ENCODE peak calls at places on chromosomes 16 and 17, in four cellular contexts. One of them, this sample, is unnamed. For H3K4me1, the result is how much of the 10 kb centered on the place peaks cover.

GRCh38 chr16:47873434-47873833 is 282.4 kb downstream of the ABCC12 start:
- DNase-seq in psoas muscle: no peak
- DNase-seq in A673: peak
- DNase-seq in left ventricle myocardium inferior: no peak
- DNase-seq in this sample: no peak

GRCh38 chr16:81448154-81449131 is 3.8 kb downstream of the CMIP start:
- DNase-seq in left ventricle myocardium inferior: no peak
- DNase-seq in A673: no peak
- DNase-seq in psoas muscle: no peak
- DNase-seq in this sample: no peak

GRCh38 chr16:52128407-52128806 is 418.5 kb downstream of the TOX3 start:
- DNase-seq in psoas muscle: no peak
- DNase-seq in left ventricle myocardium inferior: no peak
- DNase-seq in A673: no peak
- DNase-seq in this sample: no peak

GRCh38 chr17:38539386-38539785 is 66.4 kb downstream of the SRCIN1 start:
- DNase-seq in psoas muscle: peak
- DNase-seq in left ventricle myocardium inferior: no peak
- DNase-seq in A673: no peak
- DNase-seq in this sample: no peak

GRCh38 chr17:15998031-15998574 is 1.4 kb downstream of the ZSWIM7 start:
- DNase-seq in A673: no peak
- DNase-seq in psoas muscle: no peak
- DNase-seq in left ventricle myocardium inferior: no peak
- DNase-seq in this sample: no peak

GRCh38 chr17:78789149-78789662 is 7.1 kb upstream of the CYTH1 start:
- DNase-seq in left ventricle myocardium inferior: no peak
- DNase-seq in A673: peak
- DNase-seq in psoas muscle: no peak
- DNase-seq in this sample: no peak

GRCh38 chr16:1809281-1809801 is 15.8 kb upstream of the IGFALS start:
- DNase-seq in left ventricle myocardium inferior: no peak
- DNase-seq in A673: no peak
- DNase-seq in psoas muscle: peak
- DNase-seq in this sample: no peak

GRCh38 chr16:23668225-23668624 is 10.5 kb upstream of the PLK1 start:
- DNase-seq in A673: no peak
- DNase-seq in psoas muscle: no peak
- DNase-seq in left ventricle myocardium inferior: no peak
- DNase-seq in this sample: no peak

GRCh38 chr17:30975042-30975820 is 4.4 kb downstream of the RNF135 start:
- DNase-seq in left ventricle myocardium inferior: no peak
- DNase-seq in A673: no peak
- DNase-seq in psoas muscle: peak
- DNase-seq in this sample: no peak

GRCh38 chr16:81551141-81551808 is 106.7 kb downstream of the CMIP start:
- DNase-seq in A673: peak
- DNase-seq in psoas muscle: no peak
- DNase-seq in left ventricle myocardium inferior: no peak
- DNase-seq in this sample: no peak

GRCh38 chr16:1383556-1383955 is 30.9 kb downstream of the UNKL start:
- DNase-seq in psoas muscle: no peak
- DNase-seq in left ventricle myocardium inferior: no peak
- DNase-seq in A673: no peak
- DNase-seq in this sample: no peak

GRCh38 chr17:37848690-37849616 is 75.3 kb upstream of the TBC1D3K start:
- DNase-seq in psoas muscle: no peak
- DNase-seq in left ventricle myocardium inferior: no peak
- DNase-seq in A673: peak
- DNase-seq in this sample: no peak

GRCh38 chr16:10946308-10946707 is 1.9 kb downstream of the CLEC16A start:
- DNase-seq in psoas muscle: no peak
- DNase-seq in A673: no peak
- DNase-seq in left ventricle myocardium inferior: no peak
- DNase-seq in this sample: no peak

GRCh38 chr16:17082126-17082882 is 388.5 kb downstream of the XYLT1 start:
- DNase-seq in psoas muscle: no peak
- DNase-seq in left ventricle myocardium inferior: no peak
- DNase-seq in A673: no peak
- DNase-seq in this sample: no peak

GRCh38 chr17:31144427-31144826 is 49.6 kb downstream of the NF1 start:
- DNase-seq in A673: peak
- DNase-seq in left ventricle myocardium inferior: no peak
- DNase-seq in psoas muscle: no peak
- DNase-seq in this sample: no peak

GRCh38 chr16:991759-992158 is 10.2 kb downstream of the SOX8 start:
- DNase-seq in A673: no peak
- DNase-seq in left ventricle myocardium inferior: no peak
- DNase-seq in psoas muscle: no peak
- DNase-seq in this sample: no peak

GRCh38 chr17:77962349-77962748 is 3.8 kb downstream of the TNRC6C start:
- DNase-seq in psoas muscle: no peak
- DNase-seq in left ventricle myocardium inferior: no peak
- DNase-seq in A673: no peak
- DNase-seq in this sample: no peak

GRCh38 chr16:87064731-87065720 is 252.2 kb downstream of the C16orf95 start:
- DNase-seq in psoas muscle: no peak
- DNase-seq in A673: no peak
- DNase-seq in left ventricle myocardium inferior: no peak
- DNase-seq in this sample: no peak
- H3K27ac ChIP-seq in psoas muscle: no peak
- H3K27ac ChIP-seq in A673: no peak
- H3K27ac ChIP-seq in left ventricle myocardium inferior: no peak
- H3K27ac ChIP-seq in this sample: no peak

GRCh38 chr17:4365628-4366311 is 705 bp downstream of the UBE2G1 start:
- DNase-seq in left ventricle myocardium inferior: peak
- DNase-seq in psoas muscle: peak
- DNase-seq in A673: peak
- DNase-seq in this sample: no peak

GRCh38 chr17:4369557-4370230 is 3.2 kb upstream of the UBE2G1 start:
- DNase-seq in psoas muscle: no peak
- DNase-seq in left ventricle myocardium inferior: no peak
- DNase-seq in A673: no peak
- DNase-seq in this sample: no peak

GRCh38 chr17:4366312-4367063 is at the start of gene UBE2G1:
- DNase-seq in A673: peak
- DNase-seq in psoas muscle: peak
- DNase-seq in left ventricle myocardium inferior: peak
- DNase-seq in this sample: peak

GRCh38 chr17:4365103-4365627 is 1.3 kb downstream of the UBE2G1 start:
- DNase-seq in A673: peak
- DNase-seq in psoas muscle: peak
- DNase-seq in left ventricle myocardium inferior: peak
- DNase-seq in this sample: peak

GRCh38 chr17:4368341-4368740 is 1.9 kb upstream of the UBE2G1 start:
- DNase-seq in left ventricle myocardium inferior: no peak
- DNase-seq in A673: no peak
- DNase-seq in psoas muscle: no peak
- DNase-seq in this sample: no peak
- TF ChIP-seq CTCF in left ventricle myocardium inferior: no peak
- TF ChIP-seq CTCF in A673: no peak
- TF ChIP-seq CTCF in psoas muscle: no peak
- TF ChIP-seq CTCF in this sample: no peak

GRCh38 chr16:14304891-14305459 is 233.9 kb downstream of the MRTFB start:
- DNase-seq in psoas muscle: no peak
- DNase-seq in A673: no peak
- DNase-seq in left ventricle myocardium inferior: no peak
- DNase-seq in this sample: no peak
- H3K4me1 ChIP-seq in psoas muscle: under half
- H3K4me1 ChIP-seq in A673: under half
- H3K4me1 ChIP-seq in left ventricle myocardium inferior: half or more
- H3K4me1 ChIP-seq in this sample: under half

GRCh38 chr16:8863594-8864424 is 5.0 kb downstream of the CARHSP1 start:
- DNase-seq in A673: no peak
- DNase-seq in psoas muscle: peak
- DNase-seq in left ventricle myocardium inferior: peak
- DNase-seq in this sample: no peak

GRCh38 chr16:8858994-8859912 is 9.6 kb downstream of the CARHSP1 start:
- DNase-seq in A673: no peak
- DNase-seq in psoas muscle: peak
- DNase-seq in left ventricle myocardium inferior: no peak
- DNase-seq in this sample: no peak

GRCh38 chr16:8862309-8863130 is 6.3 kb downstream of the CARHSP1 start:
- DNase-seq in left ventricle myocardium inferior: no peak
- DNase-seq in A673: no peak
- DNase-seq in psoas muscle: peak
- DNase-seq in this sample: no peak

GRCh38 chr16:8861563-8862308 is 7.1 kb downstream of the CARHSP1 start:
- DNase-seq in left ventricle myocardium inferior: peak
- DNase-seq in A673: no peak
- DNase-seq in psoas muscle: peak
- DNase-seq in this sample: no peak

DNA sequence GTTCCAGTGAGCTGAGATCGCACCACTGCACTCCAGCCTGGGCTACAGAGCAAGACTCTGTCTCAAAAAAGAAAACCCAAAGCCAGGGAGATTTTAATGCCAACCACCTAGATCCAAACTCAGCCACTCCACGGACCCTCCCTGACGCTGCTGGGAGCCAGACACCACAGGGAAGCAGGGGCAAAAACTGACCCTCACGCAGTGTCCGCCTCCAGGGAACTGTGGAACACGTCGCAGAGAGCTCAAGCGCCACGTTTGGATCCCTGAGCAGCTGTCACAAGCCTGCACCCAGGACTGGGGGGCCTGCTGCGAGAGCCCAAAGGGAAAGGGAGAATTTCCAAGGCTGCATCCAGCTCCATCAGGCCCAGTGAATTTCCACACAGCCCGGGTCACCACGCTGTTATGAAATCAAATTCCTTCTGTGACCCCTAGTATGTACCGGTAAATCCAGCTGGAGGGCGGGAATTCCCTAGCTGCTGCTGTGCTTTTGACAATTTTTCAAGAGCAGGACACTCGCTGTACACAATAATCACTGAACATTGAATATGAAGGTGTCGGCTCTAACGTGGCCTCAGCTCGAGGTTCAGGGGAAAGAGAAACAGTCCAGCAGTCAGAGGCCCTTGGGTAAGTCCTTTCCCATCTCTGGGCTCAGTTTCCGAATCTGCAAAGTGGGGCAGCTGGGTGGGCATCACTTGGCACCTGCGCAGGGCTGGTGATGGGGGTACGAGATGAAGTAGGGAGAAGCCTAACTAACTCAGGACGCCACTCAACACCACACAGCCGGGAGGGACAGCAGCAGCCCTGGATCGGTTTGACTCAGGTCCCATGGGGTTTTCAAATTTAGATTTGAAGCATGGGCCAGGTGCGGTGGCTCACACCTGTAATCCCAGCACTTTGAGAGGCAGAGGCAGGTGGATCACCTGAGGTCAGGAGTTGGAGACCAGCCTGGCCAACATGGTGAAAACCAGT is 8.6 kb downstream of the CARHSP1 start:
- DNase-seq in psoas muscle: peak
- DNase-seq in A673: no peak
- DNase-seq in left ventricle myocardium inferior: peak
- DNase-seq in this sample: peak
- H3K27ac ChIP-seq in psoas muscle: no peak
- H3K27ac ChIP-seq in A673: peak
- H3K27ac ChIP-seq in left ventricle myocardium inferior: peak
- H3K27ac ChIP-seq in this sample: peak

GRCh38 chr17:81858967-81859905 is 1.1 kb downstream of the P4HB start:
- DNase-seq in psoas muscle: no peak
- DNase-seq in left ventricle myocardium inferior: no peak
- DNase-seq in A673: no peak
- DNase-seq in this sample: no peak
- TF ChIP-seq CTCF in psoas muscle: no peak
- TF ChIP-seq CTCF in left ventricle myocardium inferior: no peak
- TF ChIP-seq CTCF in A673: no peak
- TF ChIP-seq CTCF in this sample: no peak

GRCh38 chr16:13262270-13263090 is 361.1 kb downstream of the SHISA9 start:
- DNase-seq in psoas muscle: no peak
- DNase-seq in left ventricle myocardium inferior: no peak
- DNase-seq in A673: no peak
- DNase-seq in this sample: no peak

GRCh38 chr16:13270602-13271001 is 369.2 kb downstream of the SHISA9 start:
- DNase-seq in left ventricle myocardium inferior: no peak
- DNase-seq in psoas muscle: no peak
- DNase-seq in A673: no peak
- DNase-seq in this sample: no peak

GRCh38 chr16:13269905-13270528 is 368.6 kb downstream of the SHISA9 start:
- DNase-seq in left ventricle myocardium inferior: no peak
- DNase-seq in A673: no peak
- DNase-seq in psoas muscle: no peak
- DNase-seq in this sample: no peak

GRCh38 chr16:13269359-13269758 is 368.0 kb downstream of the SHISA9 start:
- DNase-seq in psoas muscle: no peak
- DNase-seq in A673: no peak
- DNase-seq in left ventricle myocardium inferior: no peak
- DNase-seq in this sample: no peak

DNA sequence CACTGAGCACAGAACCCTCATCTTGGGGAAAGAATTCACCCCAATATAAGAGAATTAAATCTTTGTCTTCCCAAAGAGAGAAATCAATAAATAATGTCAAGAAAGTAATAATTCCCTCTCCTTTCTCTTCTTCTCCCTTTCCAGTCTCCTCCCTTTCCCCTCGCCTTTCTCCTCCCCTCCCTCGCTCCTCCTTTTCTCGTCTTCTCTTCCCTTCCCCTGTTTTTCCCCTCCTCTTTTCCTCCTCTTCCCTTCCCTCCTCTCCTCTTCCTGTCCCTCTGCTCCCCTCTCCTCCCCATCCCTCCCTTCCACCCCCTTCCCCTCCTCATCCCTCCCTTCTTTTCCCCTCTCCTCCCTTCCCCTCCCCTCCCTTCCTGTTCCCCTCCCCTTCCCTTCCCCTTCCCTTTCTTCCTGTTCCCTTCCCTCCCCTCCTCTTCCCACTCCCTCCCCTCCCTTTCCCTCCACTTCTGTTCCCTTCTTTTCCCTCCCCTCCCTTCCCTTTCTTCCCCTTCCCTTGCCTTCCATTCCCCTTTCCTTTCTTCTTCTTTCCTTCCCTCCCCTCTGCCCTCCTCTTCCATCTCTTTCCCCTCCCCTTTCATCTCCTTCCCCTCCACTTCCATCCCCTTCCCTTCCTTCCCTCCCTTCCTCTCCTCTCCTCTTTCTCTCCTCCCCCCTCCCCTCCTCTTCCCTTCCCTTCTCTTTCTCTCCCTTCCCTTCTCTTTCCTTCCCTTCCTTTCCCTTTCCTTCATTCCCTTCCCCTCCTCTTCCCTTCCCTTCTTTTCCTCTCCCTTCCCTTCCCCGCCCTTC is 363.6 kb downstream of the SHISA9 start:
- DNase-seq in psoas muscle: no peak
- DNase-seq in A673: no peak
- DNase-seq in left ventricle myocardium inferior: no peak
- DNase-seq in this sample: no peak
- H3K4me1 ChIP-seq in psoas muscle: under half
- H3K4me1 ChIP-seq in A673: under half
- H3K4me1 ChIP-seq in left ventricle myocardium inferior: under half
- H3K4me1 ChIP-seq in this sample: under half

DNA sequence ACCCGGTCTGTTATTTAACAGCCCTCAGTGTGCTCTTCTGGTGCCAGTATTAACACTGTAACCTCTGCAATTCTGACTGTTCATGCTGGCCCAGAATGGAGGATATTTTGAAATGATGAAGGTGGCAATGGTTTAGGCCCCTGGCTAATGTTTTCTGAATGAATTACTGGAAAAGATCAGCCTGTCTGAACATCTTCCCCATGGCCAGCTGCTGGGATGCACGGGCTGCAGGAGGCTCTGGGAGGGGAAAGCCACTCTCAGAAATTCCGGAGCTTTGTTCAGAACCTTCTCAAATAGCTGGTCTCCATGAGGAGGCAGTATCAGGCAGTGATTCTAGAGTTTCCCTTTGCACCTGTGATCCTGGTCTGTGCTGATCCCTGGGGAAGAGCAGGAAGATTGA is 5.0 kb downstream of the SLC6A2 start:
- DNase-seq in left ventricle myocardium inferior: no peak
- DNase-seq in A673: no peak
- DNase-seq in psoas muscle: no peak
- DNase-seq in this sample: no peak
- H3K27ac ChIP-seq in left ventricle myocardium inferior: no peak
- H3K27ac ChIP-seq in A673: no peak
- H3K27ac ChIP-seq in psoas muscle: no peak
- H3K27ac ChIP-seq in this sample: no peak